ENCODE peak calls at places on chromosomes 5 and 9, in seven cellular contexts. X is T-helper 1 cell; Q is B cell; R is naive thymus-derived CD8-positive, alpha-beta T cell; W is NCI-H345; N is stimulated activated effector memory CD8-positive, alpha-beta T cell treated with anti-CD3 and anti-CD28 coated beads, Interleukin-12 subunit alpha, Interleukin-12 subunit beta, amount 100 ng/mL, for 72 hours; M is stimulated activated CD4-positive, alpha-beta T cell treated with anti-CD3 and anti-CD28 coated beads, Interleukin-1b, Interleukin-23, amount 100 ng/mL, for 24 hours. T is an unnamed sample.

GRCh38 chr5:8923516-8923915 is 622.4 kb downstream of the SEMA5A start:
- DNase-seq in X (no peak), Q (no peak), R (no peak), W (no peak), N (no peak), M (no peak), T (no peak)

GRCh38 chr5:167861134-167861930 is 430.1 kb upstream of the WWC1 start:
- DNase-seq in X (no peak), Q (no peak), R (no peak), W (no peak), N (no peak), M (no peak), T (no peak)

GRCh38 chr9:2727966-2728613 is 10.8 kb downstream of the KCNV2 start:
- DNase-seq in X (no peak), Q (peak; percentile 45), R (no peak), W (peak; percentile 43), N (no peak), M (no peak), T (peak; percentile 27)

GRCh38 chr5:179918742-179919486 is 11.2 kb upstream of the TBC1D9B start:
- DNase-seq in X (no peak), Q (no peak), R (no peak), W (no peak), N (no peak), M (no peak), T (no peak)

GRCh38 chr5:101306391-101307137 is 403.5 kb upstream of the ST8SIA4 start:
- DNase-seq in X (no peak), Q (no peak), R (no peak), W (peak; percentile 67), N (no peak), M (no peak), T (peak; percentile 65)

GRCh38 chr5:143921525-143922311 is 109.8 kb downstream of the HMHB1 start:
- DNase-seq in X (no peak), Q (no peak), R (no peak), W (no peak), N (no peak), M (no peak), T (no peak)

GRCh38 chr9:32551491-32552049 is 557 bp upstream of the SMIM27 start:
- DNase-seq in X (peak; percentile 13), Q (peak; percentile 44), R (peak; percentile 61), W (peak; percentile 57), N (peak; percentile 70), M (peak; percentile 14), T (peak; percentile 38)

GRCh38 chr5:104353371-104353770 is 790.8 kb upstream of the NUDT12 start:
- DNase-seq in X (no peak), Q (no peak), R (no peak), W (no peak), N (no peak), M (no peak), T (no peak)

GRCh38 chr5:161027763-161028162 is 175.8 kb upstream of the ATP10B start:
- DNase-seq in X (no peak), Q (no peak), R (no peak), W (no peak), N (no peak), M (no peak), T (no peak)

GRCh38 chr9:129570450-129571297 is 50.2 kb downstream of the C9orf50 start:
- DNase-seq in X (no peak), Q (no peak), R (no peak), W (no peak), N (no peak), M (no peak), T (no peak)

GRCh38 chr9:83537331-83538171 is 650 bp downstream of the FRMD3 start:
- DNase-seq in X (no peak), Q (no peak), R (no peak), W (no peak), N (no peak), M (no peak), T (no peak)

GRCh38 chr5:146078566-146078965 is 26.8 kb downstream of the PLAC8L1 start:
- DNase-seq in X (no peak), Q (no peak), R (no peak), W (no peak), N (no peak), M (no peak), T (no peak)

GRCh38 chr9:132244582-132245455 is 83.0 kb downstream of the NTNG2 start:
- DNase-seq in X (no peak), Q (no peak), R (no peak), W (no peak), N (no peak), M (no peak), T (no peak)

GRCh38 chr9:90774682-90775081 is 26.9 kb upstream of the SYK start:
- DNase-seq in X (no peak), Q (peak; percentile 89), R (no peak), W (no peak), N (no peak), M (no peak), T (no peak)

GRCh38 chr5:80190960-80191359 is 64.9 kb downstream of the SERINC5 start:
- DNase-seq in X (no peak), Q (no peak), R (no peak), W (no peak), N (no peak), M (no peak), T (no peak)

GRCh38 chr9:130470269-130470668 is 25.5 kb downstream of the ASS1 start:
- DNase-seq in X (no peak), Q (no peak), R (no peak), W (no peak), N (no peak), M (no peak), T (no peak)

GRCh38 chr5:135253601-135254165 is 145.3 kb downstream of the MACROH2A1 start:
- DNase-seq in X (no peak), Q (no peak), R (no peak), W (no peak), N (peak; percentile 25), M (no peak), T (no peak)

GRCh38 chr9:133894377-133895321 is 97.5 kb downstream of the VAV2 start:
- DNase-seq in X (no peak), Q (no peak), R (no peak), W (no peak), N (no peak), M (no peak), T (no peak)

GRCh38 chr9:90128587-90129190 is 513.9 kb downstream of the DIRAS2 start:
- DNase-seq in X (no peak), Q (no peak), R (no peak), W (no peak), N (no peak), M (no peak), T (no peak)

GRCh38 chr5:168132186-168132585 is 159.3 kb upstream of the WWC1 start:
- DNase-seq in X (no peak), Q (no peak), R (no peak), W (no peak), N (no peak), M (no peak), T (no peak)

GRCh38 chr5:103357636-103358035 is 99.1 kb downstream of the MACIR start:
- DNase-seq in X (no peak), Q (no peak), R (no peak), W (no peak), N (no peak), M (no peak), T (no peak)

GRCh38 chr5:128082551-128083032 is 974 bp upstream of the SLC12A2 start:
- DNase-seq in X (no peak), Q (no peak), R (no peak), W (no peak), N (no peak), M (no peak), T (no peak)

GRCh38 chr9:124680049-124680448 is 91.1 kb downstream of the NR6A1 start:
- DNase-seq in X (no peak), Q (no peak), R (no peak), W (no peak), N (no peak), M (no peak), T (no peak)

GRCh38 chr9:126151031-126151670 is 175.5 kb upstream of the MVB12B start:
- DNase-seq in X (no peak), Q (no peak), R (no peak), W (peak; percentile 92), N (peak; percentile 38), M (no peak), T (no peak)

GRCh38 chr9:95211028-95211427 is 106.5 kb downstream of the FANCC start:
- DNase-seq in X (no peak), Q (no peak), R (no peak), W (no peak), N (no peak), M (no peak), T (no peak)

GRCh38 chr5:78586251-78586650 is 62.3 kb downstream of the LHFPL2 start:
- DNase-seq in X (no peak), Q (no peak), R (no peak), W (no peak), N (no peak), M (no peak), T (no peak)

GRCh38 chr9:6417186-6417585 is 4.2 kb downstream of the UHRF2 start:
- DNase-seq in X (no peak), Q (no peak), R (no peak), W (no peak), N (no peak), M (no peak), T (no peak)

GRCh38 chr5:167295686-167296015 is 995.8 kb upstream of the WWC1 start:
- DNase-seq in X (no peak), Q (no peak), R (no peak), W (no peak), N (no peak), M (no peak), T (no peak)

GRCh38 chr5:155827949-155828348 is 499.0 kb upstream of the SGCD start:
- DNase-seq in X (no peak), Q (no peak), R (no peak), W (no peak), N (no peak), M (no peak), T (no peak)

GRCh38 chr9:33320568-33321261 is 30.4 kb downstream of the NFX1 start:
- DNase-seq in X (no peak), Q (no peak), R (no peak), W (no peak), N (no peak), M (no peak), T (no peak)

T was measured in NCI-H1930.